ENCODE peak calls at places on chromosome 19, in nine cellular contexts. One of them, this sample, is unnamed.

GRCh38 chr19:47637550-47637949 is 28.6 kb downstream of the BICRA start:
- DNase-seq in natural killer cell: no peak
- DNase-seq in cortex of kidney: no peak
- DNase-seq in activated T-helper 1 cell treated with anti-CD3 and anti-CD28 coated beads, Interleukin-2, amount 50 U/mL, for 16 hours: no peak
- DNase-seq in sciatic nerve: no peak
- DNase-seq in naive thymus-derived CD4-positive, alpha-beta T cell: no peak
- DNase-seq in progenitor cell of endocrine pancreas: no peak
- DNase-seq in MCF 10A: no peak
- DNase-seq in iPS-NIHi11: no peak
- DNase-seq in this sample: no peak

GRCh38 chr19:11284535-11284934 is 11.4 kb upstream of the TSPAN16 start:
- DNase-seq in natural killer cell: no peak
- DNase-seq in MCF 10A: no peak
- DNase-seq in sciatic nerve: no peak
- DNase-seq in activated T-helper 1 cell treated with anti-CD3 and anti-CD28 coated beads, Interleukin-2, amount 50 U/mL, for 16 hours: no peak
- DNase-seq in cortex of kidney: no peak
- DNase-seq in naive thymus-derived CD4-positive, alpha-beta T cell: no peak
- DNase-seq in progenitor cell of endocrine pancreas: no peak
- DNase-seq in iPS-NIHi11: peak
- DNase-seq in this sample: no peak

GRCh38 chr19:3573162-3573857 is 566 bp downstream of the HMG20B start:
- DNase-seq in activated T-helper 1 cell treated with anti-CD3 and anti-CD28 coated beads, Interleukin-2, amount 50 U/mL, for 16 hours: no peak
- DNase-seq in progenitor cell of endocrine pancreas: no peak
- DNase-seq in iPS-NIHi11: no peak
- DNase-seq in sciatic nerve: peak
- DNase-seq in cortex of kidney: no peak
- DNase-seq in natural killer cell: no peak
- DNase-seq in MCF 10A: no peak
- DNase-seq in naive thymus-derived CD4-positive, alpha-beta T cell: no peak
- DNase-seq in this sample: no peak

GRCh38 chr19:2167896-2168618 is 4.3 kb downstream of the DOT1L start:
- DNase-seq in cortex of kidney: no peak
- DNase-seq in activated T-helper 1 cell treated with anti-CD3 and anti-CD28 coated beads, Interleukin-2, amount 50 U/mL, for 16 hours: no peak
- DNase-seq in naive thymus-derived CD4-positive, alpha-beta T cell: no peak
- DNase-seq in natural killer cell: peak
- DNase-seq in iPS-NIHi11: no peak
- DNase-seq in progenitor cell of endocrine pancreas: no peak
- DNase-seq in MCF 10A: peak
- DNase-seq in sciatic nerve: peak
- DNase-seq in this sample: no peak

GRCh38 chr19:54883228-54883627 is 9.2 kb downstream of the FCAR start:
- DNase-seq in sciatic nerve: no peak
- DNase-seq in cortex of kidney: no peak
- DNase-seq in iPS-NIHi11: no peak
- DNase-seq in activated T-helper 1 cell treated with anti-CD3 and anti-CD28 coated beads, Interleukin-2, amount 50 U/mL, for 16 hours: no peak
- DNase-seq in progenitor cell of endocrine pancreas: no peak
- DNase-seq in natural killer cell: no peak
- DNase-seq in MCF 10A: no peak
- DNase-seq in naive thymus-derived CD4-positive, alpha-beta T cell: no peak
- DNase-seq in this sample: no peak

GRCh38 chr19:51354103-51354741 is 12.0 kb downstream of the ETFB start:
- DNase-seq in activated T-helper 1 cell treated with anti-CD3 and anti-CD28 coated beads, Interleukin-2, amount 50 U/mL, for 16 hours: no peak
- DNase-seq in iPS-NIHi11: no peak
- DNase-seq in naive thymus-derived CD4-positive, alpha-beta T cell: no peak
- DNase-seq in progenitor cell of endocrine pancreas: no peak
- DNase-seq in sciatic nerve: no peak
- DNase-seq in MCF 10A: no peak
- DNase-seq in natural killer cell: no peak
- DNase-seq in cortex of kidney: no peak
- DNase-seq in this sample: no peak

GRCh38 chr19:18861235-18861634 is 29.5 kb downstream of the UPF1 start:
- DNase-seq in naive thymus-derived CD4-positive, alpha-beta T cell: no peak
- DNase-seq in iPS-NIHi11: no peak
- DNase-seq in cortex of kidney: no peak
- DNase-seq in sciatic nerve: no peak
- DNase-seq in progenitor cell of endocrine pancreas: no peak
- DNase-seq in MCF 10A: no peak
- DNase-seq in activated T-helper 1 cell treated with anti-CD3 and anti-CD28 coated beads, Interleukin-2, amount 50 U/mL, for 16 hours: no peak
- DNase-seq in natural killer cell: no peak
- DNase-seq in this sample: no peak

GRCh38 chr19:17933414-17934129 is 757 bp downstream of the CCDC124 start:
- DNase-seq in cortex of kidney: no peak
- DNase-seq in naive thymus-derived CD4-positive, alpha-beta T cell: no peak
- DNase-seq in sciatic nerve: no peak
- DNase-seq in natural killer cell: no peak
- DNase-seq in progenitor cell of endocrine pancreas: no peak
- DNase-seq in activated T-helper 1 cell treated with anti-CD3 and anti-CD28 coated beads, Interleukin-2, amount 50 U/mL, for 16 hours: no peak
- DNase-seq in MCF 10A: peak
- DNase-seq in iPS-NIHi11: no peak
- DNase-seq in this sample: no peak

GRCh38 chr19:28264556-28264955 is 948.4 kb downstream of the UQCRFS1 start:
- DNase-seq in cortex of kidney: no peak
- DNase-seq in sciatic nerve: no peak
- DNase-seq in progenitor cell of endocrine pancreas: no peak
- DNase-seq in natural killer cell: no peak
- DNase-seq in naive thymus-derived CD4-positive, alpha-beta T cell: no peak
- DNase-seq in activated T-helper 1 cell treated with anti-CD3 and anti-CD28 coated beads, Interleukin-2, amount 50 U/mL, for 16 hours: no peak
- DNase-seq in iPS-NIHi11: no peak
- DNase-seq in MCF 10A: no peak
- DNase-seq in this sample: no peak

GRCh38 chr19:6061420-6062130 is 48.7 kb downstream of the RFX2 start:
- DNase-seq in iPS-NIHi11: no peak
- DNase-seq in MCF 10A: peak
- DNase-seq in activated T-helper 1 cell treated with anti-CD3 and anti-CD28 coated beads, Interleukin-2, amount 50 U/mL, for 16 hours: no peak
- DNase-seq in progenitor cell of endocrine pancreas: no peak
- DNase-seq in naive thymus-derived CD4-positive, alpha-beta T cell: no peak
- DNase-seq in cortex of kidney: no peak
- DNase-seq in natural killer cell: peak
- DNase-seq in sciatic nerve: peak
- DNase-seq in this sample: peak

GRCh38 chr19:46919324-46919723 is 58.5 kb downstream of the ARHGAP35 start:
- DNase-seq in sciatic nerve: peak
- DNase-seq in activated T-helper 1 cell treated with anti-CD3 and anti-CD28 coated beads, Interleukin-2, amount 50 U/mL, for 16 hours: no peak
- DNase-seq in cortex of kidney: no peak
- DNase-seq in progenitor cell of endocrine pancreas: no peak
- DNase-seq in MCF 10A: peak
- DNase-seq in naive thymus-derived CD4-positive, alpha-beta T cell: no peak
- DNase-seq in iPS-NIHi11: no peak
- DNase-seq in natural killer cell: no peak
- DNase-seq in this sample: no peak

GRCh38 chr19:1247747-1248453 is 483 bp upstream of the MIDN start:
- DNase-seq in natural killer cell: peak
- DNase-seq in cortex of kidney: no peak
- DNase-seq in iPS-NIHi11: no peak
- DNase-seq in sciatic nerve: peak
- DNase-seq in progenitor cell of endocrine pancreas: no peak
- DNase-seq in naive thymus-derived CD4-positive, alpha-beta T cell: peak
- DNase-seq in activated T-helper 1 cell treated with anti-CD3 and anti-CD28 coated beads, Interleukin-2, amount 50 U/mL, for 16 hours: no peak
- DNase-seq in MCF 10A: peak
- DNase-seq in this sample: no peak

GRCh38 chr19:40229484-40229883 is 3.0 kb upstream of the CCNP start:
- DNase-seq in activated T-helper 1 cell treated with anti-CD3 and anti-CD28 coated beads, Interleukin-2, amount 50 U/mL, for 16 hours: no peak
- DNase-seq in natural killer cell: no peak
- DNase-seq in cortex of kidney: no peak
- DNase-seq in iPS-NIHi11: no peak
- DNase-seq in sciatic nerve: no peak
- DNase-seq in MCF 10A: no peak
- DNase-seq in naive thymus-derived CD4-positive, alpha-beta T cell: no peak
- DNase-seq in progenitor cell of endocrine pancreas: no peak
- DNase-seq in this sample: no peak

GRCh38 chr19:29375429-29376093 is 150.2 kb upstream of the VSTM2B start:
- DNase-seq in cortex of kidney: no peak
- DNase-seq in iPS-NIHi11: no peak
- DNase-seq in natural killer cell: no peak
- DNase-seq in sciatic nerve: peak
- DNase-seq in naive thymus-derived CD4-positive, alpha-beta T cell: no peak
- DNase-seq in progenitor cell of endocrine pancreas: no peak
- DNase-seq in MCF 10A: no peak
- DNase-seq in activated T-helper 1 cell treated with anti-CD3 and anti-CD28 coated beads, Interleukin-2, amount 50 U/mL, for 16 hours: no peak
- DNase-seq in this sample: peak